ENCODE peak calls at places on chromosomes 7 and 10, in six cellular contexts. One of them, this sample, is unnamed.

GRCh38 chr7:33065981-33066380 is 3.4 kb upstream of the NT5C3A start:
- DNase-seq in cardiac fibroblast: no peak
- DNase-seq in CD8-positive, alpha-beta T cell: no peak
- DNase-seq in mammary epithelial cell: no peak
- DNase-seq in fibroblast of lung: no peak
- DNase-seq in IMR-90: no peak
- DNase-seq in this sample: no peak

GRCh38 chr10:7950981-7951847 is 103.3 kb upstream of the GATA3 start:
- DNase-seq in cardiac fibroblast: no peak
- DNase-seq in CD8-positive, alpha-beta T cell: no peak
- DNase-seq in mammary epithelial cell: no peak
- DNase-seq in fibroblast of lung: no peak
- DNase-seq in IMR-90: peak
- DNase-seq in this sample: peak

GRCh38 chr7:138880881-138881577 is 83.0 kb upstream of the ATP6V0A4 start:
- DNase-seq in cardiac fibroblast: peak
- DNase-seq in CD8-positive, alpha-beta T cell: no peak
- DNase-seq in mammary epithelial cell: no peak
- DNase-seq in fibroblast of lung: peak
- DNase-seq in IMR-90: no peak
- DNase-seq in this sample: peak

GRCh38 chr10:109895095-109895818 is 28.1 kb downstream of the XPNPEP1 start:
- DNase-seq in cardiac fibroblast: peak
- DNase-seq in CD8-positive, alpha-beta T cell: no peak
- DNase-seq in mammary epithelial cell: no peak
- DNase-seq in fibroblast of lung: peak
- DNase-seq in IMR-90: peak
- DNase-seq in this sample: peak

GRCh38 chr7:92645531-92646061 is 55.4 kb upstream of the FAM133B start:
- DNase-seq in cardiac fibroblast: peak
- DNase-seq in CD8-positive, alpha-beta T cell: no peak
- DNase-seq in mammary epithelial cell: peak
- DNase-seq in fibroblast of lung: no peak
- DNase-seq in IMR-90: peak
- DNase-seq in this sample: no peak

GRCh38 chr7:69577221-69577620 is 21.1 kb upstream of the AUTS2 start:
- DNase-seq in cardiac fibroblast: peak
- DNase-seq in CD8-positive, alpha-beta T cell: no peak
- DNase-seq in mammary epithelial cell: no peak
- DNase-seq in fibroblast of lung: no peak
- DNase-seq in IMR-90: no peak
- DNase-seq in this sample: peak

GRCh38 chr10:120783901-120784300 is 67.3 kb upstream of the WDR11 start:
- DNase-seq in cardiac fibroblast: no peak
- DNase-seq in CD8-positive, alpha-beta T cell: no peak
- DNase-seq in mammary epithelial cell: no peak
- DNase-seq in fibroblast of lung: no peak
- DNase-seq in IMR-90: no peak
- DNase-seq in this sample: no peak

GRCh38 chr7:117772416-117772815 is 100.8 kb downstream of the CTTNBP2 start:
- DNase-seq in cardiac fibroblast: no peak
- DNase-seq in CD8-positive, alpha-beta T cell: no peak
- DNase-seq in mammary epithelial cell: no peak
- DNase-seq in fibroblast of lung: no peak
- DNase-seq in IMR-90: no peak
- DNase-seq in this sample: no peak

GRCh38 chr7:12490105-12490688 is 80.3 kb upstream of the SCIN start:
- DNase-seq in cardiac fibroblast: peak
- DNase-seq in CD8-positive, alpha-beta T cell: no peak
- DNase-seq in mammary epithelial cell: peak
- DNase-seq in fibroblast of lung: peak
- DNase-seq in IMR-90: peak
- DNase-seq in this sample: peak

GRCh38 chr10:13792011-13792410 is 205.2 kb downstream of the PRPF18 start:
- DNase-seq in cardiac fibroblast: no peak
- DNase-seq in CD8-positive, alpha-beta T cell: peak
- DNase-seq in mammary epithelial cell: no peak
- DNase-seq in fibroblast of lung: no peak
- DNase-seq in IMR-90: no peak
- DNase-seq in this sample: no peak

GRCh38 chr10:104584541-104584940 is 56.5 kb upstream of the SORCS3 start:
- DNase-seq in cardiac fibroblast: no peak
- DNase-seq in CD8-positive, alpha-beta T cell: no peak
- DNase-seq in mammary epithelial cell: no peak
- DNase-seq in fibroblast of lung: no peak
- DNase-seq in IMR-90: no peak
- DNase-seq in this sample: no peak

GRCh38 chr7:80591654-80592053 is 46.8 kb upstream of the CD36 start:
- DNase-seq in cardiac fibroblast: no peak
- DNase-seq in CD8-positive, alpha-beta T cell: no peak
- DNase-seq in mammary epithelial cell: no peak
- DNase-seq in fibroblast of lung: no peak
- DNase-seq in IMR-90: no peak
- DNase-seq in this sample: no peak

GRCh38 chr10:80137031-80137712 is 4.6 kb downstream of the PLAC9 start:
- DNase-seq in cardiac fibroblast: peak
- DNase-seq in CD8-positive, alpha-beta T cell: no peak
- DNase-seq in mammary epithelial cell: no peak
- DNase-seq in fibroblast of lung: peak
- DNase-seq in IMR-90: peak
- DNase-seq in this sample: no peak

GRCh38 chr7:1091644-1092027 is 3.7 kb downstream of the GPER1 start:
- DNase-seq in cardiac fibroblast: no peak
- DNase-seq in CD8-positive, alpha-beta T cell: no peak
- DNase-seq in mammary epithelial cell: no peak
- DNase-seq in fibroblast of lung: no peak
- DNase-seq in IMR-90: no peak
- DNase-seq in this sample: no peak

GRCh38 chr7:91089382-91089963 is 174.8 kb upstream of the FZD1 start:
- DNase-seq in cardiac fibroblast: peak
- DNase-seq in CD8-positive, alpha-beta T cell: no peak
- DNase-seq in mammary epithelial cell: peak
- DNase-seq in fibroblast of lung: peak
- DNase-seq in IMR-90: peak
- DNase-seq in this sample: peak

GRCh38 chr7:39336457-39336856 is 229.7 kb upstream of the YAE1 start:
- DNase-seq in cardiac fibroblast: peak
- DNase-seq in CD8-positive, alpha-beta T cell: no peak
- DNase-seq in mammary epithelial cell: no peak
- DNase-seq in fibroblast of lung: no peak
- DNase-seq in IMR-90: no peak
- DNase-seq in this sample: no peak

GRCh38 chr7:88141025-88141424 is 78.8 kb downstream of the SRI start:
- DNase-seq in cardiac fibroblast: no peak
- DNase-seq in CD8-positive, alpha-beta T cell: no peak
- DNase-seq in mammary epithelial cell: peak
- DNase-seq in fibroblast of lung: no peak
- DNase-seq in IMR-90: no peak
- DNase-seq in this sample: no peak

GRCh38 chr7:27169658-27170493 is 4.2 kb downstream of the HOXA10 start:
- DNase-seq in cardiac fibroblast: no peak
- DNase-seq in CD8-positive, alpha-beta T cell: no peak
- DNase-seq in mammary epithelial cell: no peak
- DNase-seq in fibroblast of lung: no peak
- DNase-seq in IMR-90: no peak
- DNase-seq in this sample: no peak

GRCh38 chr7:42972703-42973500 is 40.7 kb downstream of the MRPL32 start:
- DNase-seq in cardiac fibroblast: peak
- DNase-seq in CD8-positive, alpha-beta T cell: no peak
- DNase-seq in mammary epithelial cell: no peak
- DNase-seq in fibroblast of lung: peak
- DNase-seq in IMR-90: peak
- DNase-seq in this sample: peak

GRCh38 chr10:112766636-112767035 is 183.4 kb upstream of the TCF7L2 start:
- DNase-seq in cardiac fibroblast: no peak
- DNase-seq in CD8-positive, alpha-beta T cell: no peak
- DNase-seq in mammary epithelial cell: peak
- DNase-seq in fibroblast of lung: no peak
- DNase-seq in IMR-90: no peak
- DNase-seq in this sample: no peak

DNA sequence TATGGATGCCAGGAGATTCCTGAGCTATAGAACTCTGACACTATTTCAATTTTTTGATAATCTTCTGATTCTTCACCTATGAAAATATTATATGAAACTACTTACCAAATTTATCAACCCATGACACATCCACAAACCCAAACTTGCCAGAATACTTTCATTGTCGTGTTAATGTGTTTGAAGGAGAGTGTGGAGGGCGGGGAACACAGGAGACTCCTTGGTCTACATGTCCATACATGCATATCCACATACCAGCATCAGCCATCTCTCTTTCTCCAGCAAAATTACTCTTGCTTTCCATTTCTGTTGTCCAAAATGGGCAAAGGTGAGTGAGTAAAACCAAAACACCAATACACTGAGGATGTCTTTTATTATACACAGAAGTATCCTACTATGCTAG is 23.5 kb upstream of the BPGM start:
- DNase-seq in cardiac fibroblast: no peak
- DNase-seq in CD8-positive, alpha-beta T cell: no peak
- DNase-seq in mammary epithelial cell: peak
- DNase-seq in fibroblast of lung: no peak
- DNase-seq in IMR-90: no peak
- DNase-seq in this sample: no peak
- H3K4me3 ChIP-seq in cardiac fibroblast: no peak
- H3K4me3 ChIP-seq in CD8-positive, alpha-beta T cell: no peak
- H3K4me3 ChIP-seq in mammary epithelial cell: no peak
- H3K4me3 ChIP-seq in fibroblast of lung: no peak
- H3K4me3 ChIP-seq in IMR-90: no peak
- H3K4me3 ChIP-seq in this sample: no peak

DNA sequence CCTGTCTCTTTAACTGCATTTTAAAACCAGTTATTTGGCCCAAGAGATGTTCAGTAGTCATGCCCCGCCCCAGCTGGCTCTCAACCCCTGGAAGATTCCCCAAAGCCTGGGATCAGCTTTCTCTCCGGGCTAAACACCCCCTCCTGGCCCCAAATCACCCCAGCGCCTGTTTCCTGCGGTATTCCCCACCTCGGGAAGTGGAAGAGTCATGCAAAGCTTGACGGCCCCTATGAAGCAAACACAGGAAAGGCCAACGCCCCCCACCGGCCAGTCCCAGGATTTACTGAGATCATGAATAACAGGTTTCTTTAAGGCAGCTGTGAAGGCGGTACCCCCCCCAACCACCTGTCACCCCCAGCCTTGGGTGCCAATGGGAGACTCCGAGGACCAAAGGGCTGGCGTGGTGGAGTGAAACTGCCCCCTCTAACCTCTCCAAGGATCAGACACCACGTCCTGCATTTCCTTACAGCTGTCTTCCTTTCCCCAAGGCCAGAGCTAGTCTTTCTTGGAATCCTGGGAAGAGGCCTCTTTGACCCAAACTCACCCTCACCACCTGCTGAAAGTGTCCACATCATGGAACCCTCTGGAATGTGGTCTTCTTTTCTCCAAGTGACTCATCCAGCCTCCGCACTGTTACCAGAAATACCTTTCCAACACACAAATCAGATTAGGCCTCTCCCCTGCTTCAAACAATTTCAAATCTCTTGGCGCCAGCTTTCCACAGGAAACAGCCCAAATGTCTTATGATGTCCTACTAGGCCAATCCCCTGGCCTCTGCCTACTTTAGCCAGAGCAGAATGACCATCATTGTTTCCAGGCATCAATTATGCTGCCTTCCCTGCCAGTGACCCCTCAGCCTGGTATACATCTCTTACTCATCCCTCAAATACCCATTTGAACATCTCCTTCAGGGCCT is 301.5 kb downstream of the ZEB1 start:
- DNase-seq in cardiac fibroblast: peak
- DNase-seq in CD8-positive, alpha-beta T cell: no peak
- DNase-seq in mammary epithelial cell: no peak
- DNase-seq in fibroblast of lung: peak
- DNase-seq in IMR-90: peak
- DNase-seq in this sample: peak
- TF ChIP-seq CTCF in cardiac fibroblast: no peak
- TF ChIP-seq CTCF in CD8-positive, alpha-beta T cell: no peak
- TF ChIP-seq CTCF in mammary epithelial cell: no peak
- TF ChIP-seq CTCF in fibroblast of lung: peak
- TF ChIP-seq CTCF in IMR-90: peak
- TF ChIP-seq CTCF in this sample: peak

DNA sequence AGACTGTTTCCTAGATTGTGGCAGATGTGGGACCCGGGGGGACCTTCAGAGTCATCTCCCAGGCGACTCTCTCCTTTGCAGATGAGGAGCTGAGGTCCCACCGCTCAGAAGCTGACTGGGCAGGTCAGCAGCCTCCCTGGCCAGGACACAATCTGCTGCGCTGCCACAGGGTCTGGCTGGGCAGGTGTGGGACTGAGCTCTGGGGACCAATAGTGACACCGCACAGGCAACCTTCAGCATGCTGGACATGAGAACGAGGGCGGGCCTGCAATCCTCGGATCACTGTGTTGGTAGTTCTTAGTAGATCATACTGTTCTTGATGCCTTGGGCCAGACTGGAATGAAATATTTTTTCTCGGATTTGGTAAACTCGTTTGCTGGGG is 20.5 kb upstream of the CRYGN start:
- DNase-seq in cardiac fibroblast: no peak
- DNase-seq in CD8-positive, alpha-beta T cell: no peak
- DNase-seq in mammary epithelial cell: no peak
- DNase-seq in fibroblast of lung: no peak
- DNase-seq in IMR-90: no peak
- DNase-seq in this sample: no peak
- H3K4me3 ChIP-seq in cardiac fibroblast: no peak
- H3K4me3 ChIP-seq in CD8-positive, alpha-beta T cell: no peak
- H3K4me3 ChIP-seq in mammary epithelial cell: no peak
- H3K4me3 ChIP-seq in fibroblast of lung: peak
- H3K4me3 ChIP-seq in IMR-90: no peak
- H3K4me3 ChIP-seq in this sample: no peak

GRCh38 chr10:129706081-129706480 is 239.0 kb downstream of the MGMT start:
- DNase-seq in cardiac fibroblast: no peak
- DNase-seq in CD8-positive, alpha-beta T cell: no peak
- DNase-seq in mammary epithelial cell: no peak
- DNase-seq in fibroblast of lung: no peak
- DNase-seq in IMR-90: no peak
- DNase-seq in this sample: no peak

GRCh38 chr10:129707406-129708388 is 240.7 kb downstream of the MGMT start:
- DNase-seq in cardiac fibroblast: peak
- DNase-seq in CD8-positive, alpha-beta T cell: no peak
- DNase-seq in mammary epithelial cell: no peak
- DNase-seq in fibroblast of lung: peak
- DNase-seq in IMR-90: peak
- DNase-seq in this sample: peak

GRCh38 chr10:129705676-129706075 is 238.6 kb downstream of the MGMT start:
- DNase-seq in cardiac fibroblast: no peak
- DNase-seq in CD8-positive, alpha-beta T cell: no peak
- DNase-seq in mammary epithelial cell: no peak
- DNase-seq in fibroblast of lung: no peak
- DNase-seq in IMR-90: no peak
- DNase-seq in this sample: no peak

GRCh38 chr10:129704786-129705525 is 237.9 kb downstream of the MGMT start:
- DNase-seq in cardiac fibroblast: no peak
- DNase-seq in CD8-positive, alpha-beta T cell: no peak
- DNase-seq in mammary epithelial cell: no peak
- DNase-seq in fibroblast of lung: no peak
- DNase-seq in IMR-90: peak
- DNase-seq in this sample: no peak

DNA sequence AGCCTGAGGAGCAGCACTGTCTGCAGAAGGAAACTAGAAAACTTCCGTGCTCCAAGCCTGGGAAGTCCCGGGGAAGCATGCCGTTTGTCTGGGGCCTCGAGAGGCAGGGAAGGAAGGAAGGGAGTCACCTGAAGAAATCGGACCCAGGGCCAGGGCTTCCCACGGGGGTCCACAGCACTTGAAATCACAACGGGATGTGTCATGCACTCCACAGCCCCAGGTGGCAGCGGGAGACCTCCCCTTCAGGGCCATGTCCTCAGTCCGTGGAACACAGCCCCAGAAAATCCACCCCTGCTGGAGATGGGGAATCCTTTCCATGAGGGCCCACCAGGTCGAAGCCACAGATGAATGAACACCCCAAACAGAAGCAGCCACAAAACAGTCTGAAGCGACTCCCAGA is 239.5 kb downstream of the MGMT start:
- DNase-seq in cardiac fibroblast: no peak
- DNase-seq in CD8-positive, alpha-beta T cell: no peak
- DNase-seq in mammary epithelial cell: no peak
- DNase-seq in fibroblast of lung: no peak
- DNase-seq in IMR-90: no peak
- DNase-seq in this sample: no peak
- TF ChIP-seq CTCF in cardiac fibroblast: no peak
- TF ChIP-seq CTCF in CD8-positive, alpha-beta T cell: no peak
- TF ChIP-seq CTCF in mammary epithelial cell: no peak
- TF ChIP-seq CTCF in fibroblast of lung: no peak
- TF ChIP-seq CTCF in IMR-90: no peak
- TF ChIP-seq CTCF in this sample: no peak